ENCODE peak calls at places on chromosomes 7 and 10, in six cellular contexts. One of them, this sample, is unnamed. For H3K4me1, the result is how much of the 10 kb centered on the place peaks cover.

GRCh38 chr10:75235375-75236177 is at the start of gene COMTD1:
- DNase-seq in uterus: peak
- DNase-seq in cardiac muscle cell: peak
- DNase-seq in psoas muscle: peak
- DNase-seq in HCT116: peak
- DNase-seq in GM23248: peak
- DNase-seq in this sample: peak

GRCh38 chr10:112490543-112490942 is 43.5 kb downstream of the VTI1A start:
- DNase-seq in uterus: no peak
- DNase-seq in psoas muscle: no peak
- DNase-seq in cardiac muscle cell: peak
- DNase-seq in GM23248: peak
- DNase-seq in HCT116: peak
- DNase-seq in this sample: no peak

GRCh38 chr7:11213246-11213645 is 239.6 kb downstream of the PHF14 start:
- DNase-seq in HCT116: no peak
- DNase-seq in cardiac muscle cell: no peak
- DNase-seq in GM23248: no peak
- DNase-seq in uterus: no peak
- DNase-seq in psoas muscle: no peak
- DNase-seq in this sample: no peak

GRCh38 chr7:2821161-2821841 is 22.8 kb downstream of the GNA12 start:
- DNase-seq in uterus: no peak
- DNase-seq in psoas muscle: no peak
- DNase-seq in HCT116: no peak
- DNase-seq in cardiac muscle cell: no peak
- DNase-seq in GM23248: peak
- DNase-seq in this sample: peak

GRCh38 chr10:45422207-45422606 is 48.2 kb downstream of the ALOX5 start:
- DNase-seq in GM23248: no peak
- DNase-seq in HCT116: no peak
- DNase-seq in uterus: no peak
- DNase-seq in psoas muscle: no peak
- DNase-seq in cardiac muscle cell: no peak
- DNase-seq in this sample: no peak

GRCh38 chr7:100053201-100053600 is 3.6 kb downstream of the ZSCAN21 start:
- DNase-seq in GM23248: peak
- DNase-seq in uterus: no peak
- DNase-seq in psoas muscle: peak
- DNase-seq in cardiac muscle cell: peak
- DNase-seq in HCT116: peak
- DNase-seq in this sample: no peak

GRCh38 chr7:80307251-80307856 is 172.7 kb downstream of the GNAI1 start:
- DNase-seq in GM23248: peak
- DNase-seq in cardiac muscle cell: no peak
- DNase-seq in psoas muscle: no peak
- DNase-seq in HCT116: no peak
- DNase-seq in uterus: no peak
- DNase-seq in this sample: no peak

GRCh38 chr7:98323597-98324322 is 42.3 kb downstream of the BRI3 start:
- DNase-seq in HCT116: no peak
- DNase-seq in uterus: no peak
- DNase-seq in cardiac muscle cell: no peak
- DNase-seq in GM23248: peak
- DNase-seq in psoas muscle: no peak
- DNase-seq in this sample: no peak

GRCh38 chr10:34766256-34766580 is 48.9 kb downstream of the PARD3 start:
- DNase-seq in psoas muscle: no peak
- DNase-seq in HCT116: no peak
- DNase-seq in GM23248: no peak
- DNase-seq in uterus: no peak
- DNase-seq in cardiac muscle cell: no peak
- DNase-seq in this sample: no peak

GRCh38 chr7:1804310-1804709 is 134.2 kb downstream of the ELFN1 start:
- DNase-seq in GM23248: no peak
- DNase-seq in cardiac muscle cell: no peak
- DNase-seq in uterus: no peak
- DNase-seq in psoas muscle: no peak
- DNase-seq in HCT116: no peak
- DNase-seq in this sample: no peak

GRCh38 chr7:131249003-131249402 is 78.7 kb upstream of the MKLN1 start:
- DNase-seq in HCT116: no peak
- DNase-seq in uterus: peak
- DNase-seq in GM23248: peak
- DNase-seq in psoas muscle: peak
- DNase-seq in cardiac muscle cell: no peak
- DNase-seq in this sample: no peak

GRCh38 chr7:24025094-24025493 is 258.9 kb upstream of the NPY start:
- DNase-seq in cardiac muscle cell: no peak
- DNase-seq in HCT116: no peak
- DNase-seq in GM23248: peak
- DNase-seq in uterus: no peak
- DNase-seq in psoas muscle: no peak
- DNase-seq in this sample: peak

GRCh38 chr7:77368974-77369373 is 47.2 kb downstream of the GSAP start:
- DNase-seq in uterus: no peak
- DNase-seq in HCT116: peak
- DNase-seq in cardiac muscle cell: peak
- DNase-seq in psoas muscle: no peak
- DNase-seq in GM23248: no peak
- DNase-seq in this sample: no peak

GRCh38 chr7:81029523-81029922 is 110.7 kb upstream of the SEMA3C start:
- DNase-seq in cardiac muscle cell: no peak
- DNase-seq in HCT116: no peak
- DNase-seq in psoas muscle: no peak
- DNase-seq in GM23248: no peak
- DNase-seq in uterus: no peak
- DNase-seq in this sample: no peak

GRCh38 chr10:6722616-6723004 is 142.5 kb upstream of the PRKCQ start:
- DNase-seq in cardiac muscle cell: no peak
- DNase-seq in GM23248: peak
- DNase-seq in uterus: no peak
- DNase-seq in HCT116: peak
- DNase-seq in psoas muscle: no peak
- DNase-seq in this sample: no peak

GRCh38 chr10:119516381-119517234 is 25.9 kb downstream of the RGS10 start:
- DNase-seq in cardiac muscle cell: peak
- DNase-seq in HCT116: no peak
- DNase-seq in psoas muscle: no peak
- DNase-seq in uterus: no peak
- DNase-seq in GM23248: no peak
- DNase-seq in this sample: no peak

GRCh38 chr7:15508258-15508657 is 53.6 kb downstream of the AGMO start:
- DNase-seq in GM23248: peak
- DNase-seq in uterus: no peak
- DNase-seq in cardiac muscle cell: no peak
- DNase-seq in psoas muscle: no peak
- DNase-seq in HCT116: no peak
- DNase-seq in this sample: no peak

GRCh38 chr7:30530373-30530772 is 25.7 kb upstream of the GGCT start:
- DNase-seq in GM23248: no peak
- DNase-seq in uterus: no peak
- DNase-seq in cardiac muscle cell: no peak
- DNase-seq in HCT116: no peak
- DNase-seq in psoas muscle: no peak
- DNase-seq in this sample: no peak

GRCh38 chr7:106071999-106072714 is 40.0 kb downstream of the SYPL1 start:
- DNase-seq in GM23248: no peak
- DNase-seq in uterus: no peak
- DNase-seq in HCT116: no peak
- DNase-seq in cardiac muscle cell: peak
- DNase-seq in psoas muscle: no peak
- DNase-seq in this sample: no peak

GRCh38 chr7:74002474-74003017 is 25.4 kb upstream of the ELN start:
- DNase-seq in cardiac muscle cell: no peak
- DNase-seq in uterus: peak
- DNase-seq in psoas muscle: no peak
- DNase-seq in HCT116: peak
- DNase-seq in GM23248: peak
- DNase-seq in this sample: no peak

GRCh38 chr10:102452672-102453340 is 1.5 kb upstream of the C10orf95 start:
- DNase-seq in HCT116: peak
- DNase-seq in psoas muscle: no peak
- DNase-seq in GM23248: peak
- DNase-seq in uterus: no peak
- DNase-seq in cardiac muscle cell: no peak
- DNase-seq in this sample: no peak

GRCh38 chr10:127977368-127978009 is 70.6 kb downstream of the PTPRE start:
- DNase-seq in uterus: peak
- DNase-seq in psoas muscle: peak
- DNase-seq in HCT116: no peak
- DNase-seq in cardiac muscle cell: no peak
- DNase-seq in GM23248: peak
- DNase-seq in this sample: no peak

GRCh38 chr7:131110294-131111080 is 217.2 kb upstream of the MKLN1 start:
- DNase-seq in uterus: peak
- DNase-seq in cardiac muscle cell: no peak
- DNase-seq in HCT116: no peak
- DNase-seq in GM23248: peak
- DNase-seq in psoas muscle: no peak
- DNase-seq in this sample: no peak

GRCh38 chr7:125032943-125033342 is 103.3 kb upstream of the POT1 start:
- DNase-seq in cardiac muscle cell: no peak
- DNase-seq in psoas muscle: no peak
- DNase-seq in GM23248: no peak
- DNase-seq in HCT116: no peak
- DNase-seq in uterus: no peak
- DNase-seq in this sample: no peak

GRCh38 chr10:128875030-128875744 is 591.9 kb upstream of the MGMT start:
- DNase-seq in psoas muscle: no peak
- DNase-seq in uterus: no peak
- DNase-seq in cardiac muscle cell: no peak
- DNase-seq in HCT116: no peak
- DNase-seq in GM23248: peak
- DNase-seq in this sample: no peak

GRCh38 chr7:29113384-29114102 is 32.8 kb downstream of the CPVL start:
- DNase-seq in cardiac muscle cell: peak
- DNase-seq in GM23248: peak
- DNase-seq in psoas muscle: no peak
- DNase-seq in uterus: no peak
- DNase-seq in HCT116: peak
- DNase-seq in this sample: no peak

GRCh38 chr7:123797673-123798526 is 47.1 kb upstream of the HYAL4 start:
- DNase-seq in HCT116: peak
- DNase-seq in GM23248: peak
- DNase-seq in uterus: no peak
- DNase-seq in psoas muscle: no peak
- DNase-seq in cardiac muscle cell: peak
- DNase-seq in this sample: peak

GRCh38 chr10:44716470-44716869 is 194.7 kb upstream of the TMEM72 start:
- DNase-seq in cardiac muscle cell: no peak
- DNase-seq in uterus: no peak
- DNase-seq in GM23248: no peak
- DNase-seq in psoas muscle: no peak
- DNase-seq in HCT116: no peak
- DNase-seq in this sample: no peak

DNA sequence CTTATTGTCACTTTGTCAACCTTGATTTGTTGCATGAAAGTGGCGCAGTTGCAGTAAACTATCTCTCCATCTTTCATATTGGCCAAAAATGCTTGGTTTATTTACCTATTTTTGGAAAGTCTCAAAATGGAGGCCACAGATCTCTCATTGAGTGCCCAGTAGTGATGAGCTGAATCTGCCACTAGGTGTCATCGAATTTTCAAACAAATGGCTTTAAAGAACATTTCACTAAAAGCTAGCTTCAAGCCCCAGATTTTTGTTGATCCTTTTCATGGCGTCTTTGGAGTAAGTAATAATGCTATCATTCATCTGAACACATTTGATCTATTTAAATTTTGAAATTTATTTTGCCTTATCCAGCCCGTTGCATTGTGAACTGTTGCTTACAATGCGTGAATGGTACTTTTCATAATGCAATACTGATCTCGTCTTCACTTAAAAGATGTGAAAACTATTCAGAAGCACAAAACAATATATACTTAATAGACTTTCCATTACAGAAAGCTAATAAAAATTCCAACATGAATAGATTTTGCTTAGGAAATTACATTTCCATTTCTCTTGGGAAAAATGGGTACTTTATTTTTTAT is 236.2 kb downstream of the DNAJB9 start:
- DNase-seq in GM23248: peak
- DNase-seq in psoas muscle: no peak
- DNase-seq in cardiac muscle cell: no peak
- DNase-seq in uterus: no peak
- DNase-seq in HCT116: peak
- DNase-seq in this sample: peak
- H3K4me1 ChIP-seq in GM23248: under half
- H3K4me1 ChIP-seq in psoas muscle: under half
- H3K4me1 ChIP-seq in cardiac muscle cell: under half
- H3K4me1 ChIP-seq in uterus: under half
- H3K4me1 ChIP-seq in HCT116: under half
- H3K4me1 ChIP-seq in this sample: under half

GRCh38 chr10:72330059-72330426 is 24.7 kb downstream of the DNAJB12 start:
- DNase-seq in uterus: no peak
- DNase-seq in cardiac muscle cell: no peak
- DNase-seq in GM23248: no peak
- DNase-seq in HCT116: no peak
- DNase-seq in psoas muscle: no peak
- DNase-seq in this sample: no peak
- H3K4me1 ChIP-seq in uterus: under half
- H3K4me1 ChIP-seq in cardiac muscle cell: half or more
- H3K4me1 ChIP-seq in GM23248: under half
- H3K4me1 ChIP-seq in HCT116: half or more
- H3K4me1 ChIP-seq in psoas muscle: half or more
- H3K4me1 ChIP-seq in this sample: under half

GRCh38 chr10:29732918-29733317 is 98.1 kb upstream of the SVIL start:
- DNase-seq in cardiac muscle cell: no peak
- DNase-seq in psoas muscle: no peak
- DNase-seq in GM23248: no peak
- DNase-seq in HCT116: no peak
- DNase-seq in uterus: no peak
- DNase-seq in this sample: no peak
- H3K4me1 ChIP-seq in cardiac muscle cell: under half
- H3K4me1 ChIP-seq in psoas muscle: half or more
- H3K4me1 ChIP-seq in GM23248: under half
- H3K4me1 ChIP-seq in HCT116: under half
- H3K4me1 ChIP-seq in uterus: under half
- H3K4me1 ChIP-seq in this sample: under half

DNA sequence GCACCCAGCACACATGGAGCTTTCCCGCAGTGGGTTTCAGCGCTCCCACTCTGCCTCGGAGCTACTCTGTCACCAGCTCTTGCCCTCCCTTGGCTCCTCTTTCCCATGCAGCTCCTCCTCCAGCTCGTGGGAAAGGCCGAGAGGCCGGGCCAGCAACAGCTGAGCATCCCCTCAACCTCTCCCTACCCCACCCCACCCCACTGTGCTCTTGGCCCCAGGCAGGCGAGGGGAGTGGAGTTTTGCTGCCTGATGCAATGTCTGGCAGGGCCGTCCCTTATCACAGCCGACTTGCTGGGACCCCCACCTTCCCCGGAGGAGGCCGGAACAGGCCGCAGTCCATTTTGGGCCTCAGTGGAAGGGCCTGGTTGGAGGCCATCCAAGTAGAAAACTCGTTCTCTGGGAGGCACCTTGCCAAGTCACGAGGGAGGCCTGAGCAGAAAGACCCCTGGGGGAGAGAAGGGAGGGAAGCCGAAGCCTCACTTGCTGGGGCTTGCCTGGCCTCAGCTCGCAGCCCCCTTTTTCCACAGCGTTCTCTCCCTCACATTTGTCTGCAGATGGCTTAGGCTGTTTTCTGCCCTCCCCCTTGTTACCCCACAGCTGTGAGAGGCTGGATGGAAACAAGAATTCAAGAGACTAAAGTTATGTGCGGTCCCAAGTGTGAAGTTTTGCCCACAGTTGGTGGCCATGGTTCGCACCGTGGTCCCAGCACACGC is 35.3 kb downstream of the CHST3 start:
- DNase-seq in GM23248: peak
- DNase-seq in cardiac muscle cell: no peak
- DNase-seq in HCT116: no peak
- DNase-seq in uterus: peak
- DNase-seq in psoas muscle: peak
- DNase-seq in this sample: no peak
- H3K4me1 ChIP-seq in GM23248: under half
- H3K4me1 ChIP-seq in cardiac muscle cell: under half
- H3K4me1 ChIP-seq in HCT116: under half
- H3K4me1 ChIP-seq in uterus: under half
- H3K4me1 ChIP-seq in psoas muscle: half or more
- H3K4me1 ChIP-seq in this sample: under half

This sample was measured in NT2/D1.